ENCODE peak calls at places on chromosomes 11 and 22, in seven cellular contexts. K is GM19239; G is HT1080; S is right cardiac atrium; O is activated CD8-positive, alpha-beta memory T cell treated with anti-CD3 and anti-CD28 coated beads for 1 hour; I is fibroblast of the aortic adventitia; V is fibroblast of the conjunctiva. P is an unnamed sample.

GRCh38 chr11:132620423-132620822 is 911.9 kb downstream of the OPCML start:
- DNase-seq in I (no peak), V (no peak), K (no peak), S (no peak), O (no peak), G (peak), P (no peak)

GRCh38 chr22:44047891-44048301 is 23.8 kb downstream of the PARVB start:
- DNase-seq in G (no peak), S (peak), I (no peak), O (no peak), V (no peak), K (no peak), P (no peak)

GRCh38 chr11:132858203-132858602 is 674.1 kb downstream of the OPCML start:
- DNase-seq in S (no peak), K (no peak), V (no peak), I (no peak), G (peak), O (no peak), P (no peak)

GRCh38 chr22:38758276-38758945 is 2.6 kb upstream of the SUN2 start:
- DNase-seq in I (no peak), G (no peak), S (no peak), V (no peak), O (peak), K (no peak), P (no peak)

GRCh38 chr11:68128682-68129327 is 7.6 kb upstream of the CHKA start:
- DNase-seq in V (peak), I (peak), S (peak), O (no peak), G (no peak), K (no peak), P (no peak)

GRCh38 chr22:22048981-22049531 is 66.5 kb upstream of the TOP3B start:
- DNase-seq in S (no peak), I (no peak), G (no peak), K (no peak), V (no peak), O (no peak), P (no peak)

GRCh38 chr11:128695539-128696221 is 1.8 kb downstream of the FLI1 start:
- DNase-seq in I (peak), G (peak), V (no peak), S (peak), K (no peak), O (no peak), P (no peak)

GRCh38 chr11:119361056-119361787 is 14.7 kb upstream of the MFRP start:
- DNase-seq in K (no peak), V (peak), I (peak), O (no peak), G (peak), S (peak), P (peak)

GRCh38 chr11:86511086-86511551 is 136.4 kb downstream of the CCDC81 start:
- DNase-seq in S (no peak), G (peak), I (peak), V (peak), O (no peak), K (no peak), P (peak)

GRCh38 chr11:44205358-44205757 is 104.6 kb downstream of the ALX4 start:
- DNase-seq in K (no peak), O (no peak), S (no peak), V (no peak), I (no peak), G (no peak), P (no peak)

GRCh38 chr11:38927993-38928392 is 2330.0 kb upstream of the RAG2 start:
- DNase-seq in K (no peak), G (no peak), O (no peak), S (no peak), V (no peak), I (no peak), P (no peak)

GRCh38 chr11:2791521-2792375 is 92.0 kb upstream of the KCNQ1OT1 start:
- DNase-seq in K (no peak), I (no peak), G (no peak), V (no peak), O (no peak), S (peak), P (no peak)

GRCh38 chr11:126343051-126343450 is 12.4 kb upstream of the ST3GAL4 start:
- DNase-seq in I (no peak), G (no peak), S (peak), V (no peak), K (no peak), O (no peak), P (no peak)

GRCh38 chr22:33000342-33001280 is 57.6 kb downstream of the SYN3 start:
- DNase-seq in O (peak), S (peak), G (peak), I (peak), K (peak), V (peak), P (peak)

GRCh38 chr11:96045622-96046456 is 121.9 kb upstream of the MTMR2 start:
- DNase-seq in G (no peak), O (no peak), S (peak), K (no peak), I (peak), V (peak), P (peak)

GRCh38 chr11:1770528-1770927 is 6.8 kb upstream of the CTSD start:
- DNase-seq in G (no peak), S (no peak), O (no peak), K (no peak), I (no peak), V (no peak), P (no peak)

GRCh38 chr11:7514099-7514725 is 413 bp downstream of the PPFIBP2 start:
- DNase-seq in S (peak), V (no peak), O (no peak), I (no peak), K (no peak), G (no peak), P (no peak)

GRCh38 chr22:48888466-48889208 is 939.0 kb downstream of the BRD1 start:
- DNase-seq in G (no peak), V (no peak), I (no peak), K (no peak), O (no peak), S (no peak), P (no peak)

GRCh38 chr11:66727282-66727882 is 1.6 kb downstream of the SPTBN2 start:
- DNase-seq in S (peak), I (no peak), G (peak), V (no peak), K (no peak), O (no peak), P (peak)

GRCh38 chr22:36192601-36193000 is 9.0 kb downstream of the APOL4 start:
- DNase-seq in O (no peak), I (no peak), K (no peak), V (no peak), G (no peak), S (no peak), P (no peak)

GRCh38 chr22:26516503-26516902 is 4.2 kb upstream of the TFIP11 start:
- DNase-seq in I (no peak), V (no peak), G (no peak), S (no peak), K (no peak), O (no peak), P (no peak)

GRCh38 chr11:102111787-102112653 is 1.8 kb downstream of the YAP1 start:
- DNase-seq in O (no peak), K (no peak), G (peak), I (peak), S (peak), V (peak), P (peak)

GRCh38 chr11:102846292-102846691 is 2.9 kb upstream of the MMP3 start:
- DNase-seq in S (no peak), K (no peak), G (peak), O (no peak), V (no peak), I (peak), P (peak)